ENCODE peak calls at places on chromosomes 11 and 22, in ten cellular contexts. W, X, R, Q, S, D, N, P, K and T are unnamed samples.
A peak's percentile ranks its signal among the peaks of the same experiment; 100 is the strongest.

GRCh38 chr22:50678651-50679521 is 6.3 kb downstream of the SHANK3 start:
- DNase-seq in W (no peak), X (no peak), R (no peak), Q (no peak), S (no peak), D (no peak), N (no peak), P (no peak), K (no peak), T (no peak)

GRCh38 chr11:69333906-69334305 is 40.0 kb downstream of the MYEOV start:
- DNase-seq in W (no peak), X (no peak), R (no peak), Q (no peak), S (no peak), D (no peak), N (no peak), P (no peak), K (no peak), T (peak; percentile 8)

GRCh38 chr11:24531528-24531927 is 34.7 kb downstream of the LUZP2 start:
- DNase-seq in W (peak; percentile 12), X (no peak), R (no peak), Q (no peak), S (no peak), D (no peak), N (no peak), P (no peak), K (peak; percentile 18), T (no peak)

GRCh38 chr22:23144432-23144831 is 845 bp upstream of the RAB36 start:
- DNase-seq in W (no peak), X (no peak), R (no peak), Q (no peak), S (no peak), D (no peak), N (no peak), P (no peak), K (no peak), T (no peak)

GRCh38 chr22:24133187-24133965 is 47.9 kb upstream of the SUSD2 start:
- DNase-seq in W (no peak), X (peak; percentile 18), R (peak; percentile 27), Q (no peak), S (peak; percentile 20), D (no peak), N (peak; percentile 47), P (peak; percentile 67), K (peak; percentile 29), T (no peak)

GRCh38 chr11:116114198-116114651 is 610.0 kb upstream of the CADM1 start:
- DNase-seq in W (no peak), X (no peak), R (no peak), Q (no peak), S (no peak), D (no peak), N (no peak), P (no peak), K (no peak), T (no peak)

GRCh38 chr11:66595245-66595904 is 2.4 kb downstream of the CCS start:
- DNase-seq in W (peak; percentile 57), X (peak; percentile 96), R (no peak), Q (no peak), S (no peak), D (no peak), N (no peak), P (no peak), K (peak; percentile 94), T (no peak)

GRCh38 chr11:1983601-1983961 is 14.1 kb downstream of the H19 start:
- DNase-seq in W (no peak), X (no peak), R (peak; percentile 0), Q (no peak), S (no peak), D (no peak), N (no peak), P (peak; percentile 10), K (no peak), T (no peak)

GRCh38 chr11:19244084-19244483 is 3.3 kb upstream of the E2F8 start:
- DNase-seq in W (no peak), X (peak; percentile 69), R (no peak), Q (peak; percentile 96), S (no peak), D (no peak), N (no peak), P (no peak), K (peak; percentile 76), T (no peak)

GRCh38 chr11:59659981-59660380 is 8.9 kb downstream of the PATL1 start:
- DNase-seq in W (no peak), X (no peak), R (no peak), Q (no peak), S (no peak), D (no peak), N (no peak), P (no peak), K (no peak), T (no peak)

GRCh38 chr11:3232956-3233355 is 739 bp upstream of the MRGPRE start:
- DNase-seq in W (no peak), X (no peak), R (no peak), Q (no peak), S (no peak), D (no peak), N (no peak), P (no peak), K (no peak), T (no peak)

GRCh38 chr22:43128928-43129424 is 14.2 kb downstream of the MCAT start:
- DNase-seq in W (no peak), X (no peak), R (no peak), Q (no peak), S (no peak), D (no peak), N (no peak), P (no peak), K (no peak), T (no peak)

GRCh38 chr11:17171916-17172315 is 35.9 kb downstream of the PIK3C2A start:
- DNase-seq in W (peak; percentile 20), X (peak; percentile 57), R (no peak), Q (no peak), S (no peak), D (no peak), N (no peak), P (no peak), K (peak; percentile 56), T (no peak)

GRCh38 chr11:11510939-11511338 is 110.9 kb downstream of the GALNT18 start:
- DNase-seq in W (peak; percentile 63), X (no peak), R (no peak), Q (peak; percentile 39), S (peak; percentile 41), D (no peak), N (no peak), P (peak; percentile 57), K (no peak), T (no peak)

GRCh38 chr11:104812416-104812815 is 85.8 kb downstream of the CASP12 start:
- DNase-seq in W (no peak), X (no peak), R (no peak), Q (no peak), S (no peak), D (no peak), N (no peak), P (no peak), K (no peak), T (no peak)

DNA sequence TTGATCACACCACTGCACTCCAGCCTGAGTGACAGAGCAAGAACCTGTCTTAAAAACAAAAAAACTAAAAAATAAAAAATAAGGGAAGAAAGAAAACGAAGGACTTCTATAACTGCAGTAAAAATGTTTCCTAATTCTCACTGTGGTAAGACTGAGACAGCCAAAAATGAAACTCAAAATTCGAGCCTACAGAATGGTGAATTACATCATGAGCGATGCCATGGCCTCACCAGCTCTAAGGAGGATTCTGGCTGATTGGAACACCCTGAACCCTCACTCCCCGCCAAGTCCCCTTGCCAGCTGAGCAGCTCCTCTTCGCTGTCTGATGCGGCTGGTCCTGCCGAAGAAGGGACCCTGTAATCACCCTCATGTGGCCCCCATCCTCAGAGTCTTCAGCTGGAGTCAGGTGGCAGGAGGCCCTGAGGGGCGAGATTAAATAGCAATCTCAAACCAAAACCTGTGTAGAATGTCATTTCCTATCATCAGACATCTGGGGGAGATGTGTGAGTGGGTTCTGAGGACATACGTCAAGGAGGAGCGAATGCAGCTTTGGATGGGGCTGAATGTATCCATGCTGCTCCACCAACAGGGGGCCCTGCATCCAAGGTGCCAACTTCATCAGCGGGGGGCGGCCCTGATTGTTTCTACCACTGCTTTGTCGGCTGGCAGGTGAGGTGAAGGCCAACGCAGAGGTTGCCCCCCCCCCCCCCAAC is 29.2 kb downstream of the PDGFB start:
- DNase-seq in W (no peak), X (no peak), R (peak; percentile 27), Q (no peak), S (no peak), D (no peak), N (peak; percentile 34), P (peak; percentile 37), K (no peak), T (no peak)
- TF ChIP-seq CTCF in W (peak; percentile 19), X (peak; percentile 52), R (peak; percentile 15), Q (peak; percentile 16), S (peak; percentile 40), D (peak; percentile 19), N (peak; percentile 14), P (peak; percentile 34), K (peak; percentile 38), T (no peak)

DNA sequence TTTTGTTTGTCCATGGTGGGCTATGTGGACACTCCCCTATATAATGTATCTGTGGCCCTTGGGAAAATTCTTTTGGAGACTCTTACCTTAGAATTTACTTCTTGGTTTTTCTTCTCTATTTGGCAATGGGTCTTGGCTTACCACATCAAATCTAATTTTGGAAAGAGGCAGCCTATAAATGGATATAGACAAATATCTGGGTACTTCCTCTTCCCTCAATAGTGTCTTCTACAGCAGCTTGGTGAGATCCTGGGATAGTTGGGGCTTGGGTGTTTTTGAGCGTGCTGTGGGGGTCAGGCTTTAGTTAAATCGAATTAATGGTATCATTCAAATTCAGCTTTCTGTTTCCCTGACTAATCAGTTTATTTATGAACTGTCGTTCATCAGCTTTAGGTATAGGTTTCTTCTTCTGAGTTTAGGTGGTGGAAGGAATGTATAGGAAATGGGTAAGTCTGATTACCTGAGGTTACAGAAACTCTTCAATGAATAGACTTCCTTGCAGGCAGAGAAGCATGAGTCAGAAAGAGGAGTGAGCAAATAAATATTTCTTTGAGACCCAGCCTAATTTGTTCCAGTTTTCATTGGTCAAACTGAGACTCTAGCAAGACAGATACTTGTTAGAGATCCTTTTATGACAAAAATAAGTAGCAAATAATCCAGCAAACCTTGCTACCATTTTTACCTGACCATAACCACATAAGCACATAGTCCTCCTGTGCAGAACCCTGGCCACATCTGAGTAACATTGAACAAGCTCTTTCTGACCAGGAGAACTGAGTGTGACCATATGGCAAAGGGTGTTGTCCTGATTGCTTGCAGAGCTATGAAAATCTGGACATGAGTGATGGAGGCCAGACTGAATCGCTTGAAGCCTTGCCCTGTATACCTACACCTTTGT is 68.6 kb upstream of the SORL1-AS1 start:
- DNase-seq in W (no peak), X (no peak), R (no peak), Q (peak; percentile 81), S (no peak), D (no peak), N (no peak), P (no peak), K (no peak), T (no peak)
- TF ChIP-seq CTCF in W (no peak), X (no peak), R (no peak), Q (no peak), S (no peak), D (no peak), N (no peak), P (no peak), K (no peak), T (no peak)

GRCh38 chr11:63901660-63902059 is 15.3 kb downstream of the RCOR2 start:
- DNase-seq in W (no peak), X (peak; percentile 35), R (peak; percentile 62), Q (no peak), S (no peak), D (no peak), N (no peak), P (no peak), K (peak; percentile 51), T (no peak)
- TF ChIP-seq CTCF in W (peak; percentile 52), X (peak; percentile 49), R (peak; percentile 22), Q (peak; percentile 34), S (peak; percentile 55), D (peak; percentile 38), N (no peak), P (no peak), K (peak; percentile 57), T (no peak)

GRCh38 chr22:30250713-30251267 is 4.2 kb upstream of the LIF start:
- DNase-seq in W (peak; percentile 86), X (no peak), R (peak; percentile 75), Q (peak; percentile 74), S (peak; percentile 53), D (no peak), N (no peak), P (no peak), K (peak; percentile 57), T (no peak)
- TF ChIP-seq CTCF in W (no peak), X (no peak), R (no peak), Q (no peak), S (no peak), D (no peak), N (no peak), P (no peak), K (no peak), T (no peak)